ENCODE peak calls at places on chromosomes 1 and 21, in five cellular contexts. One of them, this sample, is unnamed.

GRCh38 chr1:58883888-58884482 is 100.1 kb upstream of the JUN start:
- DNase-seq in CD8-positive, alpha-beta T cell: no peak
- DNase-seq in endodermal cell: no peak
- DNase-seq in iPS DF 6.9: no peak
- DNase-seq in CD4-positive, alpha-beta memory T cell: no peak
- DNase-seq in this sample: no peak

GRCh38 chr1:99207216-99207615 is 57.1 kb upstream of the PLPPR4 start:
- DNase-seq in CD8-positive, alpha-beta T cell: no peak
- DNase-seq in endodermal cell: no peak
- DNase-seq in CD4-positive, alpha-beta memory T cell: no peak
- DNase-seq in iPS DF 6.9: no peak
- DNase-seq in this sample: no peak

GRCh38 chr1:12179111-12179519 is 12.3 kb downstream of the TNFRSF1B start:
- DNase-seq in CD8-positive, alpha-beta T cell: peak; percentile 96
- DNase-seq in CD4-positive, alpha-beta memory T cell: peak; percentile 85
- DNase-seq in iPS DF 6.9: no peak
- DNase-seq in endodermal cell: no peak
- DNase-seq in this sample: no peak

GRCh38 chr1:19029191-19030085 is 73.0 kb upstream of the IFFO2 start:
- DNase-seq in iPS DF 6.9: no peak
- DNase-seq in endodermal cell: peak; percentile 46
- DNase-seq in CD4-positive, alpha-beta memory T cell: no peak
- DNase-seq in CD8-positive, alpha-beta T cell: no peak
- DNase-seq in this sample: no peak

GRCh38 chr1:187038789-187039188 is 210.0 kb downstream of the PLA2G4A start:
- DNase-seq in CD8-positive, alpha-beta T cell: no peak
- DNase-seq in iPS DF 6.9: no peak
- DNase-seq in CD4-positive, alpha-beta memory T cell: no peak
- DNase-seq in endodermal cell: no peak
- DNase-seq in this sample: no peak

GRCh38 chr1:235011064-235011598 is 117.5 kb downstream of the TOMM20 start:
- DNase-seq in CD4-positive, alpha-beta memory T cell: peak; percentile 36
- DNase-seq in endodermal cell: peak; percentile 38
- DNase-seq in CD8-positive, alpha-beta T cell: peak; percentile 73
- DNase-seq in iPS DF 6.9: no peak
- DNase-seq in this sample: no peak

GRCh38 chr1:210328746-210329488 is at the start of gene HHAT:
- DNase-seq in iPS DF 6.9: peak; percentile 29
- DNase-seq in endodermal cell: peak; percentile 88
- DNase-seq in CD8-positive, alpha-beta T cell: peak; percentile 59
- DNase-seq in CD4-positive, alpha-beta memory T cell: peak; percentile 65
- DNase-seq in this sample: no peak

GRCh38 chr1:202207292-202207691 is 13.7 kb downstream of the LGR6 start:
- DNase-seq in CD8-positive, alpha-beta T cell: no peak
- DNase-seq in endodermal cell: peak; percentile 67
- DNase-seq in CD4-positive, alpha-beta memory T cell: no peak
- DNase-seq in iPS DF 6.9: no peak
- DNase-seq in this sample: no peak

GRCh38 chr1:10692401-10693021 is 103.9 kb downstream of the CASZ1 start:
- DNase-seq in endodermal cell: no peak
- DNase-seq in CD8-positive, alpha-beta T cell: peak; percentile 79
- DNase-seq in CD4-positive, alpha-beta memory T cell: peak; percentile 60
- DNase-seq in iPS DF 6.9: no peak
- DNase-seq in this sample: peak; percentile 15

GRCh38 chr1:207024202-207025143 is 8.1 kb downstream of the C1orf116 start:
- DNase-seq in CD4-positive, alpha-beta memory T cell: no peak
- DNase-seq in CD8-positive, alpha-beta T cell: no peak
- DNase-seq in iPS DF 6.9: no peak
- DNase-seq in endodermal cell: no peak
- DNase-seq in this sample: no peak

GRCh38 chr1:143497374-143497747 is 474.4 kb downstream of the FAM72C start:
- DNase-seq in endodermal cell: peak; percentile 38
- DNase-seq in CD4-positive, alpha-beta memory T cell: no peak
- DNase-seq in iPS DF 6.9: no peak
- DNase-seq in CD8-positive, alpha-beta T cell: no peak
- DNase-seq in this sample: no peak

GRCh38 chr21:42820513-42821465 is 58.5 kb downstream of the WDR4 start:
- DNase-seq in CD8-positive, alpha-beta T cell: no peak
- DNase-seq in iPS DF 6.9: no peak
- DNase-seq in CD4-positive, alpha-beta memory T cell: no peak
- DNase-seq in endodermal cell: no peak
- DNase-seq in this sample: no peak

GRCh38 chr1:42939216-42939615 is 19.5 kb downstream of the SLC2A1 start:
- DNase-seq in CD8-positive, alpha-beta T cell: no peak
- DNase-seq in endodermal cell: peak; percentile 41
- DNase-seq in iPS DF 6.9: no peak
- DNase-seq in CD4-positive, alpha-beta memory T cell: no peak
- DNase-seq in this sample: no peak

GRCh38 chr1:239635276-239635675 is 248.9 kb downstream of the CHRM3 start:
- DNase-seq in iPS DF 6.9: no peak
- DNase-seq in endodermal cell: no peak
- DNase-seq in CD8-positive, alpha-beta T cell: no peak
- DNase-seq in CD4-positive, alpha-beta memory T cell: no peak
- DNase-seq in this sample: no peak

GRCh38 chr1:80402636-80403035 is 1396.1 kb upstream of the ADGRL4 start:
- DNase-seq in CD8-positive, alpha-beta T cell: no peak
- DNase-seq in endodermal cell: no peak
- DNase-seq in CD4-positive, alpha-beta memory T cell: no peak
- DNase-seq in iPS DF 6.9: no peak
- DNase-seq in this sample: no peak

GRCh38 chr1:237124856-237125462 is 83.0 kb downstream of the RYR2 start:
- DNase-seq in endodermal cell: peak; percentile 65
- DNase-seq in iPS DF 6.9: no peak
- DNase-seq in CD8-positive, alpha-beta T cell: no peak
- DNase-seq in CD4-positive, alpha-beta memory T cell: no peak
- DNase-seq in this sample: no peak

GRCh38 chr1:54220004-54220811 is 20.2 kb downstream of the MRPL37 start:
- DNase-seq in CD8-positive, alpha-beta T cell: no peak
- DNase-seq in iPS DF 6.9: no peak
- DNase-seq in CD4-positive, alpha-beta memory T cell: no peak
- DNase-seq in endodermal cell: peak; percentile 66
- DNase-seq in this sample: no peak

GRCh38 chr1:221865808-221866207 is 123.9 kb upstream of the DUSP10 start:
- DNase-seq in CD4-positive, alpha-beta memory T cell: no peak
- DNase-seq in CD8-positive, alpha-beta T cell: no peak
- DNase-seq in iPS DF 6.9: no peak
- DNase-seq in endodermal cell: no peak
- DNase-seq in this sample: no peak

GRCh38 chr1:118110580-118110979 is 74.4 kb downstream of the SPAG17 start:
- DNase-seq in iPS DF 6.9: no peak
- DNase-seq in CD8-positive, alpha-beta T cell: no peak
- DNase-seq in endodermal cell: no peak
- DNase-seq in CD4-positive, alpha-beta memory T cell: no peak
- DNase-seq in this sample: no peak

GRCh38 chr1:168801032-168801745 is 72.2 kb upstream of the DPT start:
- DNase-seq in iPS DF 6.9: no peak
- DNase-seq in endodermal cell: peak; percentile 74
- DNase-seq in CD8-positive, alpha-beta T cell: no peak
- DNase-seq in CD4-positive, alpha-beta memory T cell: no peak
- DNase-seq in this sample: no peak

GRCh38 chr1:9671377-9672140 is 20.0 kb downstream of the PIK3CD start:
- DNase-seq in endodermal cell: no peak
- DNase-seq in CD8-positive, alpha-beta T cell: peak; percentile 29
- DNase-seq in iPS DF 6.9: no peak
- DNase-seq in CD4-positive, alpha-beta memory T cell: no peak
- DNase-seq in this sample: peak; percentile 50

GRCh38 chr1:194069168-194069830 is 882.9 kb upstream of the B3GALT2 start:
- DNase-seq in CD8-positive, alpha-beta T cell: no peak
- DNase-seq in CD4-positive, alpha-beta memory T cell: no peak
- DNase-seq in iPS DF 6.9: no peak
- DNase-seq in endodermal cell: no peak
- DNase-seq in this sample: no peak

GRCh38 chr1:18705811-18706210 is 75.2 kb downstream of the PAX7 start:
- DNase-seq in CD4-positive, alpha-beta memory T cell: no peak
- DNase-seq in iPS DF 6.9: no peak
- DNase-seq in endodermal cell: no peak
- DNase-seq in CD8-positive, alpha-beta T cell: no peak
- DNase-seq in this sample: no peak

GRCh38 chr21:28543975-28544374 is 448.7 kb downstream of the LTN1 start:
- DNase-seq in endodermal cell: no peak
- DNase-seq in iPS DF 6.9: no peak
- DNase-seq in CD4-positive, alpha-beta memory T cell: no peak
- DNase-seq in CD8-positive, alpha-beta T cell: no peak
- DNase-seq in this sample: no peak

GRCh38 chr1:121458291-121459048 is 273.7 kb downstream of the SRGAP2C start:
- DNase-seq in CD8-positive, alpha-beta T cell: no peak
- DNase-seq in iPS DF 6.9: no peak
- DNase-seq in endodermal cell: no peak
- DNase-seq in CD4-positive, alpha-beta memory T cell: peak; percentile 39
- DNase-seq in this sample: no peak

GRCh38 chr1:228366851-228367741 is 39.5 kb downstream of the TRIM11 start:
- DNase-seq in CD8-positive, alpha-beta T cell: peak; percentile 14
- DNase-seq in endodermal cell: no peak
- DNase-seq in iPS DF 6.9: no peak
- DNase-seq in CD4-positive, alpha-beta memory T cell: no peak
- DNase-seq in this sample: no peak

GRCh38 chr1:152110365-152110859 is 4.8 kb downstream of the TCHH start:
- DNase-seq in iPS DF 6.9: no peak
- DNase-seq in endodermal cell: no peak
- DNase-seq in CD4-positive, alpha-beta memory T cell: peak; percentile 30
- DNase-seq in CD8-positive, alpha-beta T cell: no peak
- DNase-seq in this sample: no peak

GRCh38 chr1:109263597-109264378 is 14.4 kb downstream of the CELSR2 start:
- DNase-seq in iPS DF 6.9: peak; percentile 88
- DNase-seq in CD8-positive, alpha-beta T cell: peak; percentile 71
- DNase-seq in endodermal cell: peak; percentile 99
- DNase-seq in CD4-positive, alpha-beta memory T cell: peak; percentile 65
- DNase-seq in this sample: no peak

GRCh38 chr1:245128381-245128780 is 26.4 kb upstream of the KIF26B start:
- DNase-seq in CD8-positive, alpha-beta T cell: no peak
- DNase-seq in CD4-positive, alpha-beta memory T cell: no peak
- DNase-seq in iPS DF 6.9: no peak
- DNase-seq in endodermal cell: no peak
- DNase-seq in this sample: no peak

GRCh38 chr1:116433283-116434257 is 60.5 kb downstream of the ATP1A1 start:
- DNase-seq in endodermal cell: no peak
- DNase-seq in CD8-positive, alpha-beta T cell: no peak
- DNase-seq in CD4-positive, alpha-beta memory T cell: no peak
- DNase-seq in iPS DF 6.9: no peak
- DNase-seq in this sample: no peak

GRCh38 chr1:200005160-200005559 is 22.4 kb upstream of the NR5A2 start:
- DNase-seq in iPS DF 6.9: no peak
- DNase-seq in CD8-positive, alpha-beta T cell: no peak
- DNase-seq in CD4-positive, alpha-beta memory T cell: no peak
- DNase-seq in endodermal cell: no peak
- DNase-seq in this sample: no peak

GRCh38 chr1:46488343-46489168 is 1.1 kb upstream of the DMBX1 start:
- DNase-seq in CD8-positive, alpha-beta T cell: no peak
- DNase-seq in CD4-positive, alpha-beta memory T cell: no peak
- DNase-seq in endodermal cell: peak; percentile 82
- DNase-seq in iPS DF 6.9: no peak
- DNase-seq in this sample: no peak

GRCh38 chr1:53949651-53950050 is 3.5 kb downstream of the LRRC42 start:
- DNase-seq in endodermal cell: no peak
- DNase-seq in CD8-positive, alpha-beta T cell: no peak
- DNase-seq in iPS DF 6.9: no peak
- DNase-seq in CD4-positive, alpha-beta memory T cell: no peak
- DNase-seq in this sample: no peak

GRCh38 chr1:92411511-92411910 is 75.2 kb downstream of the GFI1 start:
- DNase-seq in iPS DF 6.9: no peak
- DNase-seq in CD4-positive, alpha-beta memory T cell: no peak
- DNase-seq in endodermal cell: no peak
- DNase-seq in CD8-positive, alpha-beta T cell: no peak
- DNase-seq in this sample: no peak

DNA sequence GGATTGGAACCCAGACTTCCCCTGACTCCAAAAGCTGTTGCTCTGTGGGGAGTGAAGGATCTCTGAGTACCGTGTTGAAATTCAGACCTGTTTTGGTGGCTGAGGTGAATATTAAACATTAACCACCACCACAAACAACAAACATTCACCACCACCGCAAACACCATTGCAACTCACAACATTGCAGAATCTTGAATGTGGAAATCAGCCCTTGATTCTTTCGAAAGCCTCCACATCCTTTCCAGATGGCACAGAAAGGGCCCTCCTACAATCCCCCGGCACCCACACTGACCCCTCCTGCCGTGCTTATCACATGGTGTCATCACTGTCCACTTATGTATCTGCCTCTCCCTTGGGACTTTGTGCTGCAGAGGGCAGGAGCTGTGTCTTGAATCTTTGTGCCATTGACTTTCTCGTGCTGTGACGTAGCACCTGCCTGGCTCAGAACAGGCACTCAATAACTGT is 1.4 kb downstream of the CDA start:
- DNase-seq in CD4-positive, alpha-beta memory T cell: no peak
- DNase-seq in CD8-positive, alpha-beta T cell: no peak
- DNase-seq in iPS DF 6.9: no peak
- DNase-seq in endodermal cell: no peak
- DNase-seq in this sample: no peak
- H3K27ac ChIP-seq in CD4-positive, alpha-beta memory T cell: no peak overlapping the region
- H3K27ac ChIP-seq in CD8-positive, alpha-beta T cell: no peak overlapping the region
- H3K27ac ChIP-seq in iPS DF 6.9: no peak overlapping the region
- H3K27ac ChIP-seq in endodermal cell: no peak overlapping the region
- H3K27ac ChIP-seq in this sample: no peak overlapping the region

GRCh38 chr1:26169669-26170471 is at the start of gene ZNF593:
- DNase-seq in iPS DF 6.9: peak; percentile 70
- DNase-seq in CD4-positive, alpha-beta memory T cell: peak; percentile 78
- DNase-seq in endodermal cell: peak; percentile 96
- DNase-seq in CD8-positive, alpha-beta T cell: peak; percentile 73
- DNase-seq in this sample: peak; percentile 61
- H3K27ac ChIP-seq in iPS DF 6.9: no peak within 1 kb of the TSS
- H3K27ac ChIP-seq in CD4-positive, alpha-beta memory T cell: peak within 1 kb of the TSS; percentile 85
- H3K27ac ChIP-seq in endodermal cell: peak within 1 kb of the TSS; percentile 79
- H3K27ac ChIP-seq in CD8-positive, alpha-beta T cell: peak within 1 kb of the TSS; percentile 77
- H3K27ac ChIP-seq in this sample: peak within 1 kb of the TSS; percentile 93

DNA sequence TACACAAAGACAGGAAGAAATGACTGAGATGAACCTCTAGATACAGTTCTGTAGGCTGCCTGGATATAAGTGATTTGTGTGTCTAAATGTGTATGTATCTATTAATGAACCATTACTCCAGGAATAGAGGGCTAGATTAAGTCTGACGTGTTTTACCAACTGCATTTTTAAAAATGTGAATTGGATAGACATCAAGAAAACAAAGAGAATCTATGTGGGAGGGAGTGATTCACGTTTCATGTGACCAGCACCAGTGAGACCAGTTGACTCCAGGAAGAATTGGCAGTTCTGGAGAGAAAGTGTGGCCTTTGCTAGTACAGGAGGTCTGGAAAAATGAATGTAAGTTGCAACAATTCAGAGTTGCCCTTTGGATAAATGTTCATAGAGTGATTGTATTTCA is 53.4 kb upstream of the RGS21 start:
- DNase-seq in CD8-positive, alpha-beta T cell: no peak
- DNase-seq in CD4-positive, alpha-beta memory T cell: no peak
- DNase-seq in iPS DF 6.9: no peak
- DNase-seq in endodermal cell: no peak
- DNase-seq in this sample: no peak
- H3K27ac ChIP-seq in CD8-positive, alpha-beta T cell: no peak overlapping the region
- H3K27ac ChIP-seq in CD4-positive, alpha-beta memory T cell: no peak overlapping the region
- H3K27ac ChIP-seq in iPS DF 6.9: no peak overlapping the region
- H3K27ac ChIP-seq in endodermal cell: no peak overlapping the region
- H3K27ac ChIP-seq in this sample: no peak overlapping the region

DNA sequence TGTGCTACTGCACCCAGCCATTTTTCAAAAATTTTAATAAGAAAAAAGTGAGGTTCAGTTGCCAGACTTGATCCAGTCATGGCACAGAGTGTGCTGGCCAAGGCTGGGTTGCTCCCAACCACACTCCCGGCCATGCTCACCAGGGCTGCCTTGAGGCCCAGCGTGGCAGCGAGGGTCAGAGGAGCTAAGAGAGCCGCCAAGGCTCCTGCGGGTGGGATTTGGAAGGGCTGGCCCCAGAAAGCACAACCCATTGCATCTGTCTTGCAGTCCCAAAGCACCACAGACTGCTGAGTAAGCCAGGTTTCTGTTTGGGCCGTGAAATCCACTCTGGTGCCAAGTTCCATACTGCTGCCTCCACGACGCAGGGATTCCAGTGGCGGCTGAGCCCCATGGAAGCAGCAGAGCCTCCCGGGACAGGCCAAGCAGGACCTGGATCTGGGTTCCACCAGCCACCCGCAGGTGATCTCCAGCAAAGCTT is 22.6 kb downstream of the ZBTB17 start:
- DNase-seq in endodermal cell: no peak
- DNase-seq in CD4-positive, alpha-beta memory T cell: no peak
- DNase-seq in CD8-positive, alpha-beta T cell: no peak
- DNase-seq in iPS DF 6.9: no peak
- DNase-seq in this sample: no peak
- H3K27ac ChIP-seq in endodermal cell: no peak overlapping the region
- H3K27ac ChIP-seq in CD4-positive, alpha-beta memory T cell: no peak overlapping the region
- H3K27ac ChIP-seq in CD8-positive, alpha-beta T cell: no peak overlapping the region
- H3K27ac ChIP-seq in iPS DF 6.9: no peak overlapping the region
- H3K27ac ChIP-seq in this sample: peak overlapping the region; percentile 42